ENCODE peak calls at places on chromosomes 4 and X, in four cellular contexts. One of them, this sample, is unnamed.

GRCh38 chr4:106264331-106264728 is 51.7 kb downstream of the TBCK start:
- DNase-seq in GM12878: no peak
- DNase-seq in K562: no peak
- DNase-seq in SK-N-SH: no peak
- DNase-seq in this sample: no peak

GRCh38 chrX:153765138-153766079 is 1.4 kb downstream of the PLXNB3 start:
- DNase-seq in K562: peak
- DNase-seq in SK-N-SH: peak
- DNase-seq in GM12878: no peak
- DNase-seq in this sample: no peak

GRCh38 chr4:858136-858535 is 32.2 kb upstream of the CPLX1 start:
- DNase-seq in K562: no peak
- DNase-seq in GM12878: no peak
- DNase-seq in SK-N-SH: no peak
- DNase-seq in this sample: no peak

GRCh38 chr4:7103599-7104365 is 35.9 kb upstream of the GRPEL1 start:
- DNase-seq in SK-N-SH: peak
- DNase-seq in K562: no peak
- DNase-seq in GM12878: no peak
- DNase-seq in this sample: no peak

GRCh38 chrX:30900227-30900626 is 11.2 kb upstream of the TAB3 start:
- DNase-seq in SK-N-SH: no peak
- DNase-seq in K562: no peak
- DNase-seq in GM12878: no peak
- DNase-seq in this sample: no peak

GRCh38 chr4:168309781-168310180 is 8.8 kb downstream of the DDX60 start:
- DNase-seq in K562: no peak
- DNase-seq in SK-N-SH: peak
- DNase-seq in GM12878: no peak
- DNase-seq in this sample: no peak

GRCh38 chr4:130563185-130563890 is 1467.4 kb downstream of the C4orf33 start:
- DNase-seq in SK-N-SH: peak
- DNase-seq in GM12878: no peak
- DNase-seq in K562: no peak
- DNase-seq in this sample: peak

GRCh38 chr4:26862381-26862915 is 1.8 kb downstream of the STIM2 start:
- DNase-seq in SK-N-SH: no peak
- DNase-seq in GM12878: no peak
- DNase-seq in K562: no peak
- DNase-seq in this sample: no peak

GRCh38 chrX:25524150-25524549 is 508.4 kb upstream of the ARX start:
- DNase-seq in SK-N-SH: no peak
- DNase-seq in GM12878: no peak
- DNase-seq in K562: no peak
- DNase-seq in this sample: no peak

GRCh38 chrX:14398725-14399124 is 130.6 kb upstream of the GLRA2 start:
- DNase-seq in GM12878: no peak
- DNase-seq in SK-N-SH: no peak
- DNase-seq in K562: no peak
- DNase-seq in this sample: no peak

GRCh38 chrX:135688137-135688536 is 25.3 kb upstream of the CT45A1 start:
- DNase-seq in SK-N-SH: no peak
- DNase-seq in K562: no peak
- DNase-seq in GM12878: no peak
- DNase-seq in this sample: peak

GRCh38 chr4:6302869-6303268 is 33.2 kb downstream of the WFS1 start:
- DNase-seq in K562: no peak
- DNase-seq in SK-N-SH: no peak
- DNase-seq in GM12878: no peak
- DNase-seq in this sample: no peak

GRCh38 chr4:180674629-180675367 is 1568.4 kb upstream of the TENM3 start:
- DNase-seq in SK-N-SH: no peak
- DNase-seq in GM12878: no peak
- DNase-seq in K562: no peak
- DNase-seq in this sample: no peak

GRCh38 chr4:180669637-180670036 is 1573.6 kb upstream of the TENM3 start:
- DNase-seq in GM12878: no peak
- DNase-seq in K562: no peak
- DNase-seq in SK-N-SH: no peak
- DNase-seq in this sample: no peak

DNA sequence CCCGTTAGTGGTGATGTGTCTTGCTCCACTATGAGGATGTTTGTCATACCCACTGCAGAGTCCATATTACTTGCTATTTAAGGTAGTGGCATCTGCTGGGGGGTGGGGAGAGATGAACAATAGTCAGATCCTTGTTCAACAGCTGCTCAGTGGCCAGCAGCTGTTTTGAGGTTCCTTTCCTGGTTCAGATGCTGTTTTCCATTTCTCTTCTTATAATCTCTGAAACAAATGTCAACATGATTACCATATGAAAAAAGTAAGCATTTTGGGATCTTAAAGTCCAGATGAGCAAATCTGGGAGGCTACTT is 1567.9 kb upstream of the TENM3 start:
- DNase-seq in K562: no peak
- DNase-seq in GM12878: no peak
- DNase-seq in SK-N-SH: no peak
- DNase-seq in this sample: no peak
- TF ChIP-seq USF1 in K562: no peak
- TF ChIP-seq USF1 in GM12878: no peak
- TF ChIP-seq USF1 in SK-N-SH: no peak
- TF ChIP-seq USF1 in this sample: no peak

DNA sequence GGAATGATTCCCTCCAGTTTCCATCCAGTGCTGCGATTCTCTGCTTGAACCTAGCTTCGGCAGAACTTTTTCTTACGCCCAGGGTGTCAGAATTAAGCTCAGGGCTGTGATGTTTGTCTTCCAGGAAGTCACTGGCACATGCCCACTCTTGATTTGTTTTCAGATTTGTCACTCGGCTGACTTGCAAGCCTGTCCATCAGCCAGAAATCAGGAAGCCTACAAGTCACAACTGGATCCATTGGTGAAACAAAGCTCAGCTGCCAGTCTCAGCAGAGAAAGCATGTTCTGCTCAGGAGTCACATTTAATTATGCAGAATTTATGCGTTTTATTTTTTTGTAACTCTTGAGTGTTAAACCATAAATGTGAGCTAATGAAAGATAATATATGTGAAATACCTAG is 38.2 kb upstream of the PNPLA4 start:
- DNase-seq in GM12878: no peak
- DNase-seq in SK-N-SH: no peak
- DNase-seq in K562: no peak
- DNase-seq in this sample: no peak
- TF ChIP-seq USF1 in GM12878: no peak
- TF ChIP-seq USF1 in SK-N-SH: no peak
- TF ChIP-seq USF1 in K562: no peak
- TF ChIP-seq USF1 in this sample: no peak

DNA sequence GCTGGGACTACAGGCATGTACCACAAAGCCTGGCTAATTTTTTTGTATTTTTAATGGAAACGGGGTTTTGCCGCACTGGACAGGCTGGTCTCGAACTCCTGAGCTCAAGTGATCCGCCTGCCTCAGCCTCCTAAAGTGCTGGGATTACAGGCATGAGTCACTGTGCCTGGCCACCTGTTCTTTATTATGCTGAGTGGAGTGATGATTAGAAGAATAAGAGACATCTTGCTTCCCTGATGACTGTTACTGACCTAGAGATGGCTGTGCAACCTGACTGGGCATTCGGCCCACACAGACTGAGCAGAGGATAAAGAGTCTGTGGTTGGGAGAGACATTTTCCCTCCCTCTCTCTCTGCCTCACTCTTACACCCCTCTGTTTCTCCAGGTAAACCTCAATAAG is 56.7 kb downstream of the SPINK2 start:
- DNase-seq in GM12878: no peak
- DNase-seq in SK-N-SH: peak
- DNase-seq in K562: no peak
- DNase-seq in this sample: no peak
- TF ChIP-seq USF1 in GM12878: no peak
- TF ChIP-seq USF1 in SK-N-SH: no peak
- TF ChIP-seq USF1 in K562: no peak
- TF ChIP-seq USF1 in this sample: no peak

GRCh38 chr4:157217708-157218107 is 2.8 kb upstream of the GRIA2 start:
- DNase-seq in SK-N-SH: peak
- DNase-seq in K562: no peak
- DNase-seq in GM12878: no peak
- DNase-seq in this sample: no peak
- TF ChIP-seq USF1 in SK-N-SH: no peak
- TF ChIP-seq USF1 in K562: no peak
- TF ChIP-seq USF1 in GM12878: no peak
- TF ChIP-seq USF1 in this sample: no peak